ENCODE peak calls at places on chromosomes 5 and 9, in ten cellular contexts. A is sigmoid colon, J is GM12878, K is transverse colon, I is SK-N-SH, O is K562, E is stomach, P is suprapubic skin, H is HepG2, F is esophagus muscularis mucosa. T is an unnamed sample.

GRCh38 chr5:142845954-142846398 is 75.8 kb downstream of the ARHGAP26 start:
- DNase-seq in A (no peak), J (no peak), K (no peak), I (no peak), O (no peak), E (peak; percentile 38), P (no peak), H (no peak), F (no peak), T (no peak)

GRCh38 chr9:93829271-93830223 is 125.6 kb downstream of the BARX1 start:
- DNase-seq in A (no peak), J (no peak), K (no peak), I (peak; percentile 2), O (no peak), E (no peak), P (peak; percentile 41), H (no peak), F (peak; percentile 78), T (peak; percentile 64)

GRCh38 chr9:83473488-83473971 is 64.7 kb downstream of the FRMD3 start:
- DNase-seq in A (no peak), J (peak; percentile 28), K (no peak), I (no peak), O (no peak), E (no peak), P (no peak), H (no peak), F (no peak), T (no peak)

GRCh38 chr5:84343171-84343570 is 41.5 kb downstream of the EDIL3 start:
- DNase-seq in A (no peak), J (no peak), K (no peak), I (no peak), O (no peak), E (no peak), P (no peak), H (no peak), F (no peak), T (no peak)

GRCh38 chr9:27333241-27334052 is 36.5 kb upstream of the EQTN start:
- DNase-seq in A (peak; percentile 85), J (peak; percentile 40), K (peak; percentile 61), I (peak; percentile 80), O (peak; percentile 32), E (peak; percentile 69), P (no peak), H (peak; percentile 57), F (no peak), T (no peak)

GRCh38 chr9:83154821-83155220 is 91.9 kb upstream of the RASEF start:
- DNase-seq in A (no peak), J (no peak), K (no peak), I (no peak), O (no peak), E (no peak), P (no peak), H (no peak), F (no peak), T (peak; percentile 48)

GRCh38 chr9:68933434-68934318 is 80.2 kb downstream of the PRKACG start:
- DNase-seq in A (no peak), J (peak; percentile 71), K (no peak), I (no peak), O (no peak), E (no peak), P (no peak), H (no peak), F (no peak), T (no peak)

GRCh38 chr5:180591249-180591887 is at the start of gene SCGB3A1:
- DNase-seq in A (peak; percentile 59), J (no peak), K (no peak), I (peak; percentile 57), O (peak; percentile 17), E (no peak), P (no peak), H (no peak), F (no peak), T (peak; percentile 44)

GRCh38 chr5:71982717-71983395 is 124.4 kb upstream of the MAP1B start:
- DNase-seq in A (no peak), J (no peak), K (no peak), I (no peak), O (no peak), E (no peak), P (no peak), H (no peak), F (peak; percentile 12), T (no peak)

GRCh38 chr5:77999013-77999798 is 223.1 kb upstream of the TBCA start:
- DNase-seq in A (no peak), J (no peak), K (no peak), I (no peak), O (no peak), E (no peak), P (no peak), H (no peak), F (no peak), T (no peak)

GRCh38 chr5:77995793-77996409 is 219.8 kb upstream of the TBCA start:
- DNase-seq in A (no peak), J (no peak), K (no peak), I (no peak), O (no peak), E (no peak), P (no peak), H (no peak), F (no peak), T (no peak)

GRCh38 chr5:77993799-77994318 is 217.7 kb upstream of the TBCA start:
- DNase-seq in A (no peak), J (no peak), K (no peak), I (no peak), O (no peak), E (no peak), P (no peak), H (no peak), F (no peak), T (no peak)

GRCh38 chr5:77994943-77995342 is 218.8 kb upstream of the TBCA start:
- DNase-seq in A (no peak), J (no peak), K (no peak), I (no peak), O (no peak), E (no peak), P (no peak), H (no peak), F (no peak), T (no peak)

GRCh38 chr5:77996943-77997342 is 220.8 kb upstream of the TBCA start:
- DNase-seq in A (no peak), J (no peak), K (no peak), I (no peak), O (no peak), E (no peak), P (no peak), H (no peak), F (no peak), T (no peak)
- H3K27ac ChIP-seq in A (no peak overlapping the region), J (no peak overlapping the region), K (no peak overlapping the region), I (no peak overlapping the region), O (no peak overlapping the region), E (no peak overlapping the region), P (no peak overlapping the region), H (no peak overlapping the region), F (no peak overlapping the region), T (no peak overlapping the region)

DNA sequence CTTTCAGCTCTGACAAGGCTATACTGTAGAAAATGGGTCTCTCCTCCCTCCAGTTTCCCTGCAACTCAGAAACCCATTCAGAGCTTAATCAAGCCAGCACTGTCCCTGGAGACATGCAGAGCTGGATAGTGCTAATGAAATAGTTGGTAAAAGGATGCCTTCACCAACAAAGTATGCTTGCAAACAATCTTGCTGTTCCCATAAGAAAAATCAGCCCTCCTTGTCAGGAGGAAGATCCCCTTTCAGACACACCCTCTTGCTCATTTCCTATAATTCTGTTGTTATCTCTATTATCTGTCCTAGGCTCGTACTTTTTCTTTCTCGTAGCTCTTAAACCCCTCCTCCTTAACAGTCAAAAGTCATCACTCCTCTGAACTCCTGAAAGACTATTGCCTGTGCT is 9.9 kb upstream of the OSMR start:
- DNase-seq in A (no peak), J (no peak), K (no peak), I (no peak), O (no peak), E (no peak), P (no peak), H (no peak), F (no peak), T (no peak)
- TF ChIP-seq POLR2AphosphoS5 in A (no peak), J (no peak), K (no peak), I (no peak), O (no peak), E (no peak), P (no peak), H (no peak), F (no peak), T (no peak)

GRCh38 chr5:116454417-116454927 is 120.2 kb downstream of the SEMA6A start:
- DNase-seq in A (no peak), J (peak; percentile 63), K (no peak), I (peak; percentile 58), O (no peak), E (no peak), P (no peak), H (no peak), F (no peak), T (no peak)

GRCh38 chr5:116453920-116454319 is 120.7 kb downstream of the SEMA6A start:
- DNase-seq in A (no peak), J (no peak), K (no peak), I (peak; percentile 52), O (no peak), E (no peak), P (no peak), H (peak; percentile 61), F (no peak), T (no peak)

GRCh38 chr5:116456036-116456435 is 118.6 kb downstream of the SEMA6A start:
- DNase-seq in A (no peak), J (no peak), K (no peak), I (no peak), O (no peak), E (no peak), P (no peak), H (no peak), F (no peak), T (no peak)

GRCh38 chr5:116452774-116453368 is 121.8 kb downstream of the SEMA6A start:
- DNase-seq in A (no peak), J (no peak), K (no peak), I (no peak), O (no peak), E (no peak), P (no peak), H (peak; percentile 38), F (no peak), T (no peak)

GRCh38 chr5:116455061-116455460 is 119.6 kb downstream of the SEMA6A start:
- DNase-seq in A (no peak), J (no peak), K (no peak), I (peak; percentile 48), O (no peak), E (no peak), P (no peak), H (no peak), F (no peak), T (no peak)
- TF ChIP-seq EP300 in A (no peak), J (no peak), K (no peak), I (peak; percentile 46), O (no peak), E (no peak), P (no peak), H (no peak), F (no peak), T (no peak)

DNA sequence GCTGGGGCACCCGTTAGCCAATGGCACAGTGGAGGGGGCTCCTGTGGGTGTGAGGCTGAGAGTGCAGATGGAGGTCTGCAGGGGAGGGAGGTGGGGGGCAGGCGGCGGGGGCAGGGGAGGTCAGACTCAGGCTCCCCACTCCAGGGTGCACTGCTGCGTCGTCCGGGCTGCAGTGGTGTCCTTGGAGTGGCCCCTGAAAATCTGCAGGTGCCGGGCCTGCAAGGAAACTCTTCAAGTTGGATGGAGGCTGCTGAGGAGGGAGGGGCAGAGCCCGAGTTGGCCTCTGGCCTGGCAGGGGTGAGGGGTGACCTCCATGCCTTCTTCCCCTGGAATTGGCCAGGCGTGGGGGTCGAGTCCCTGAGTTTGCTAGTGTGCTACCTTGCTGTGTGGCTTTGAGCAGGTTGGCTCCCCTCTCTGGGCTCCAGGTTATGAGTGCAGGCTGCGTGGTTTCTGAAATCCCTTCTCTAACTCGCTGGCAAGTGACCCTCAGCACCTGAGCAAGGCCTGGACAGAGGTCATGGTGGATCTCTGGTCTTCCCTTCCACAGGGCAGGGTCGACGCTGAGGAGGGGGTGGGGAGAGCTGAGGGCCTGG is 877 bp downstream of the ADAMTSL2 start:
- DNase-seq in A (no peak), J (no peak), K (no peak), I (no peak), O (no peak), E (no peak), P (no peak), H (no peak), F (no peak), T (no peak)
- H3K27ac ChIP-seq in A (peak overlapping the region; percentile 70), J (no peak overlapping the region), K (no peak overlapping the region), I (peak overlapping the region; percentile 100), O (no peak overlapping the region), E (peak overlapping the region; percentile 66), P (no peak overlapping the region), H (no peak overlapping the region), F (no peak overlapping the region), T (peak overlapping the region; percentile 59)